ENCODE peak calls at places on chromosomes 2 and 18, in six cellular contexts. A, Z, K, E, N and Y are unnamed samples.

GRCh38 chr2:8408560-8409460 is 273.0 kb upstream of the ID2 start:
- DNase-seq in A (no peak), Z (no peak), K (no peak), E (no peak), N (peak; percentile 99), Y (no peak)

GRCh38 chr2:100884145-100884621 is 64.2 kb downstream of the NPAS2 start:
- DNase-seq in A (no peak), Z (no peak), K (no peak), E (peak; percentile 85), N (no peak), Y (no peak)

GRCh38 chr2:171923206-171923605 is 945 bp downstream of the HAT1 start:
- DNase-seq in A (no peak), Z (no peak), K (peak; percentile 3), E (peak; percentile 31), N (no peak), Y (no peak)

GRCh38 chr2:120669121-120669952 is 66.3 kb upstream of the GLI2 start:
- DNase-seq in A (peak; percentile 75), Z (peak; percentile 30), K (peak; percentile 38), E (peak; percentile 68), N (no peak), Y (no peak)

GRCh38 chr2:186771395-186771794 is 77.5 kb downstream of the FAM171B start:
- DNase-seq in A (no peak), Z (no peak), K (no peak), E (no peak), N (no peak), Y (no peak)

GRCh38 chr2:108171652-108172051 is 68.1 kb upstream of the SULT1C3 start:
- DNase-seq in A (no peak), Z (no peak), K (no peak), E (no peak), N (no peak), Y (no peak)

GRCh38 chr2:212995920-212996319 is 155.5 kb downstream of the IKZF2 start:
- DNase-seq in A (no peak), Z (no peak), K (no peak), E (no peak), N (no peak), Y (no peak)

GRCh38 chr2:136410673-136411072 is 292.7 kb upstream of the CXCR4 start:
- DNase-seq in A (no peak), Z (no peak), K (no peak), E (no peak), N (no peak), Y (no peak)

GRCh38 chr2:127124426-127124825 is 17.5 kb upstream of the BIN1 start:
- DNase-seq in A (no peak), Z (no peak), K (no peak), E (no peak), N (no peak), Y (no peak)

GRCh38 chr2:127133793-127134192 is 26.8 kb upstream of the BIN1 start:
- DNase-seq in A (no peak), Z (no peak), K (no peak), E (no peak), N (no peak), Y (no peak)

GRCh38 chr2:127125821-127126220 is 18.9 kb upstream of the BIN1 start:
- DNase-seq in A (no peak), Z (no peak), K (no peak), E (no peak), N (no peak), Y (no peak)

GRCh38 chr2:127130421-127130820 is 23.5 kb upstream of the BIN1 start:
- DNase-seq in A (no peak), Z (no peak), K (no peak), E (no peak), N (no peak), Y (no peak)

DNA sequence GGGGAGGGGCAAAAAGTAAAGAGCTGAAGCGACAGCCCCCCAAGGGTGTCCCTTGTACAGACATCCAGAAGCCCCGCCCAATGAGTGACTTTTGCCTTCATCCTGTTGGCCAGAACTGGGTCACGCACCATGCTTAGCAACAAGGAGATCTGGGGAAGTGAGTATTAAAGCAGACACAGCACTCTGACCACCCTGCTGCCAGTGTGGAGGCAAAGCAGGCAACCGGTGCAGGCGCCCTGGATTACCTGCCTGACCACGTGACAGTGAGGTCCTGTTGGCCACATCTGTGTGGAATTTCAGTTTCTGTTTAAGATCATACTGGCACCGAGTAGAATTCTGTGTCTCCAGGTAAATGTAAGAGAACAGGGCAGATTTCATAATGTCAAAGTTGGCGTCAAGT is 21.6 kb upstream of the BIN1 start:
- DNase-seq in A (peak; percentile 74), Z (no peak), K (peak; percentile 77), E (no peak), N (peak; percentile 71), Y (no peak)
- H3K9ac ChIP-seq in A (no peak overlapping the region), Z (no peak overlapping the region), K (peak overlapping the region; percentile 20), E (no peak overlapping the region), N (peak overlapping the region; percentile 27), Y (no peak overlapping the region)

DNA sequence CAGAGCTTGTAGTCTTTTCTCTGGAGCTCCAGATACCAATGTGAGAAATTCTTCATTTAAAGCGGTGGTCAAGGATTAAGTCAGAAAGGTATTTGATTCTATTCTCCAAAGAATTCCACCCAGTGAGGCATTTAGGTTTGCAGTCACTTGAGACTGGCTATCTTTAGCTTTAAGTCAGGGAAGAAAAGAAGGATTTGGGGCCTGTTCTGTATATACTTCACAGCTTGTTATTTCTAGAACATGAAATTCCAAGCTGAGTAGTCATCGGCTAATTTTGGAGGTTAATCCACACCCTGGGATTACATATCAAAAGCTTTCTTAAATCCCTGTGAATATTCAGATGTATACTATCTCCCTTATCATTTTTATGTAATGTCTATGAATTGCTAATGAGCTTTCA is 39.4 kb downstream of the MYOM1 start:
- DNase-seq in A (no peak), Z (no peak), K (no peak), E (no peak), N (no peak), Y (no peak)
- H3K27ac ChIP-seq in A (no peak overlapping the region), Z (no peak overlapping the region), K (no peak overlapping the region), E (no peak overlapping the region), N (peak overlapping the region; percentile 97), Y (no peak overlapping the region)

GRCh38 chr2:6977786-6978185 is 60.6 kb downstream of the RNF144A start:
- DNase-seq in A (no peak), Z (no peak), K (no peak), E (no peak), N (no peak), Y (no peak)

GRCh38 chr2:6973895-6974545 is 56.8 kb downstream of the RNF144A start:
- DNase-seq in A (no peak), Z (no peak), K (peak; percentile 66), E (no peak), N (no peak), Y (no peak)

GRCh38 chr2:6978991-6979390 is 61.8 kb downstream of the RNF144A start:
- DNase-seq in A (no peak), Z (no peak), K (no peak), E (no peak), N (no peak), Y (no peak)

GRCh38 chr2:6975988-6976387 is 58.8 kb downstream of the RNF144A start:
- DNase-seq in A (no peak), Z (no peak), K (peak; percentile 15), E (peak; percentile 91), N (no peak), Y (no peak)

GRCh38 chr2:6977095-6977777 is 60.0 kb downstream of the RNF144A start:
- DNase-seq in A (no peak), Z (no peak), K (no peak), E (peak; percentile 47), N (no peak), Y (no peak)
- TF ChIP-seq POLR2AphosphoS5 in A (no peak), Z (no peak), K (no peak), E (no peak), N (no peak), Y (no peak)

GRCh38 chr18:78994000-78994399 is 14.4 kb downstream of the SALL3 start:
- DNase-seq in A (no peak), Z (no peak), K (no peak), E (no peak), N (no peak), Y (no peak)
- H3K9ac ChIP-seq in A (no peak overlapping the region), Z (no peak overlapping the region), K (no peak overlapping the region), E (no peak overlapping the region), N (no peak overlapping the region), Y (no peak overlapping the region)

GRCh38 chr2:46267616-46268015 is 29.6 kb upstream of the EPAS1 start:
- DNase-seq in A (no peak), Z (no peak), K (no peak), E (peak; percentile 87), N (no peak), Y (no peak)
- H3K27ac ChIP-seq in A (no peak overlapping the region), Z (no peak overlapping the region), K (no peak overlapping the region), E (peak overlapping the region; percentile 63), N (no peak overlapping the region), Y (no peak overlapping the region)